ENCODE peak calls at places on chromosomes 7 and 10, in five cellular contexts. Y is GM12865, F is germinal center, G is non-pigmented ciliary epithelial cell, A is stomach. T is an unnamed sample.

GRCh38 chr7:122136639-122137253 is 7.3 kb downstream of the AASS start:
- DNase-seq in Y (no peak), G (no peak), F (no peak), A (no peak), T (peak; percentile 63)

GRCh38 chr7:130065500-130066152 is 4.7 kb upstream of the KLHDC10 start:
- DNase-seq in G (no peak), A (no peak), Y (no peak), F (no peak), T (no peak)

GRCh38 chr7:129494041-129494440 is 8.3 kb upstream of the SMKR1 start:
- DNase-seq in F (peak; percentile 30), G (peak; percentile 79), A (no peak), Y (peak; percentile 74), T (peak; percentile 82)

GRCh38 chr10:77301305-77301730 is 336.3 kb downstream of the KCNMA1 start:
- DNase-seq in F (no peak), A (no peak), G (peak; percentile 31), Y (no peak), T (peak; percentile 75)

GRCh38 chr10:4653160-4653559 is 172.8 kb upstream of the AKR1E2 start:
- DNase-seq in F (no peak), G (no peak), A (no peak), Y (no peak), T (no peak)

GRCh38 chr10:112359606-112360307 is 14.2 kb upstream of the ACSL5 start:
- DNase-seq in Y (no peak), G (no peak), A (no peak), F (no peak), T (no peak)

GRCh38 chr7:87474533-87475358 is 734 bp downstream of the ABCB4 start:
- DNase-seq in F (peak; percentile 44), Y (peak; percentile 85), G (peak; percentile 27), A (no peak), T (peak; percentile 50)

GRCh38 chr7:82286096-82286841 is 157.3 kb downstream of the CACNA2D1 start:
- DNase-seq in A (no peak), F (no peak), G (no peak), Y (no peak), T (no peak)

GRCh38 chr7:35004531-35005096 is 32.7 kb downstream of the DPY19L1 start:
- DNase-seq in Y (no peak), G (no peak), F (no peak), A (no peak), T (peak; percentile 24)

GRCh38 chr10:7956508-7956907 is 98.0 kb upstream of the GATA3 start:
- DNase-seq in A (no peak), Y (peak; percentile 43), G (peak; percentile 48), F (peak; percentile 18), T (peak; percentile 61)